ENCODE peak calls at places on chromosomes 5 and 9, in six cellular contexts. One of them, this sample, is unnamed.

GRCh38 chr9:131982683-131983239 is 96.9 kb downstream of the MED27 start:
- DNase-seq in OCI-LY7: no peak
- DNase-seq in IMR-90: peak
- DNase-seq in PC-3: no peak
- DNase-seq in H9: no peak
- DNase-seq in neuronal stem cell: no peak
- DNase-seq in this sample: no peak

GRCh38 chr5:112310746-112311145 is 108.3 kb downstream of the EPB41L4A start:
- DNase-seq in OCI-LY7: no peak
- DNase-seq in IMR-90: no peak
- DNase-seq in PC-3: no peak
- DNase-seq in H9: no peak
- DNase-seq in neuronal stem cell: no peak
- DNase-seq in this sample: no peak

GRCh38 chr5:132272341-132273210 is 15.1 kb downstream of the PDLIM4 start:
- DNase-seq in OCI-LY7: peak
- DNase-seq in IMR-90: peak
- DNase-seq in PC-3: peak
- DNase-seq in H9: peak
- DNase-seq in neuronal stem cell: peak
- DNase-seq in this sample: peak

GRCh38 chr9:32566770-32567169 is 6.2 kb downstream of the NDUFB6 start:
- DNase-seq in OCI-LY7: no peak
- DNase-seq in IMR-90: no peak
- DNase-seq in PC-3: no peak
- DNase-seq in H9: no peak
- DNase-seq in neuronal stem cell: no peak
- DNase-seq in this sample: no peak

GRCh38 chr9:79682076-79682736 is 110.4 kb downstream of the TLE4 start:
- DNase-seq in OCI-LY7: no peak
- DNase-seq in IMR-90: peak
- DNase-seq in PC-3: no peak
- DNase-seq in H9: no peak
- DNase-seq in neuronal stem cell: no peak
- DNase-seq in this sample: no peak

GRCh38 chr9:9942764-9943424 is 669.9 kb downstream of the PTPRD start:
- DNase-seq in OCI-LY7: peak
- DNase-seq in IMR-90: peak
- DNase-seq in PC-3: peak
- DNase-seq in H9: peak
- DNase-seq in neuronal stem cell: peak
- DNase-seq in this sample: peak

GRCh38 chr5:169426674-169427250 is 125.8 kb upstream of the SLIT3 start:
- DNase-seq in OCI-LY7: no peak
- DNase-seq in IMR-90: no peak
- DNase-seq in PC-3: no peak
- DNase-seq in H9: peak
- DNase-seq in neuronal stem cell: no peak
- DNase-seq in this sample: no peak

GRCh38 chr9:113350338-113350672 is 964 bp downstream of the BSPRY start:
- DNase-seq in OCI-LY7: no peak
- DNase-seq in IMR-90: no peak
- DNase-seq in PC-3: no peak
- DNase-seq in H9: no peak
- DNase-seq in neuronal stem cell: no peak
- DNase-seq in this sample: no peak

GRCh38 chr5:34898258-34898895 is 16.9 kb downstream of the RAD1 start:
- DNase-seq in OCI-LY7: peak
- DNase-seq in IMR-90: peak
- DNase-seq in PC-3: peak
- DNase-seq in H9: peak
- DNase-seq in neuronal stem cell: peak
- DNase-seq in this sample: peak

GRCh38 chr5:172872997-172873491 is 39.0 kb downstream of the ERGIC1 start:
- DNase-seq in OCI-LY7: no peak
- DNase-seq in IMR-90: peak
- DNase-seq in PC-3: no peak
- DNase-seq in H9: no peak
- DNase-seq in neuronal stem cell: no peak
- DNase-seq in this sample: no peak

DNA sequence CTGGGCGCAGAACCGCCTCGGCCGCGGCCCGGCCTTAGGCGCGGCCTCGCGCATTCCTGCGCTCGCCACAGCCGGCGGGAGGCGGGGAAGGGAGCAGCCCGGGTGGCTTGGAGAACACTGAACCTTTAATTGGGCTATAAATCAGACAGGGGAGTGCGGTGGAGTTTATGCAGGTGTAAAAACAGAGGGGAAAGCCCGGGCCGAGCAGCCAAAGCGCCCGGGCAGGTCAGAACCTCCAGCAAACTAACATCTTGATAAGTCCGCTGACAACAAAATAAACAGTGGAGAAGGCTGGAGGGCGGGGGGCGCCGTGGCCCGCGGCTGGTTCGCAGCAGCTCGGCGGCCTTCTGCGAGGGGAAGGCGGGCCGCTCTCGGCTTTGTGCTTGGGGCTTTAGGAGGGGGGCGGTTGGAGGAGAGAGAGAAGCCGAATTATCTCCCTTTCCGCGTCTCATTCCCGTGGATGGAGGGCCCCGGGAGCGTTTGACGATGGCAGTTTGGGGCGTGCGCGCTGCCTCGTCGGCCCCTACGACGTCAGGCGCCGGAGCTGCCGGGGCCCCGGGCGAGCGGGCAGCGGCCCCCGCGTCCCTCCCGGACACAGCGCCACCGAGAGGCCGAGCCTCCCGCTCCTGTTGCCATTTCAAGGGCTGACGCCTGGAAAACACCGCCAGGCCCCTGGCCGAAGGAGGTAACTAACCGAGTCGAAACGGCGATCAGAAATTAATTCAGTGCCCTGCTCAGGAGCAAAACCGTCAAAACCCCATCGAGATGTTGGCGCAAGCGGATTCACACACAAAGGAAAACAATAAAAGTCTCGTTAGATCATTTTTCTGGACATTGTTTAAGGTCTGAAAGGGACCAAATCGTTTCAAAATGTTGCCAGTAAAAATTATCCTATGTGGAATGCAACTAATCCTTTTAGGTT is 11.2 kb downstream of the FOXD1 start:
- DNase-seq in OCI-LY7: no peak
- DNase-seq in IMR-90: peak
- DNase-seq in PC-3: peak
- DNase-seq in H9: peak
- DNase-seq in neuronal stem cell: no peak
- DNase-seq in this sample: no peak
- H2AFZ ChIP-seq in OCI-LY7: no peak
- H2AFZ ChIP-seq in IMR-90: peak
- H2AFZ ChIP-seq in PC-3: peak
- H2AFZ ChIP-seq in H9: no peak
- H2AFZ ChIP-seq in neuronal stem cell: peak
- H2AFZ ChIP-seq in this sample: no peak

DNA sequence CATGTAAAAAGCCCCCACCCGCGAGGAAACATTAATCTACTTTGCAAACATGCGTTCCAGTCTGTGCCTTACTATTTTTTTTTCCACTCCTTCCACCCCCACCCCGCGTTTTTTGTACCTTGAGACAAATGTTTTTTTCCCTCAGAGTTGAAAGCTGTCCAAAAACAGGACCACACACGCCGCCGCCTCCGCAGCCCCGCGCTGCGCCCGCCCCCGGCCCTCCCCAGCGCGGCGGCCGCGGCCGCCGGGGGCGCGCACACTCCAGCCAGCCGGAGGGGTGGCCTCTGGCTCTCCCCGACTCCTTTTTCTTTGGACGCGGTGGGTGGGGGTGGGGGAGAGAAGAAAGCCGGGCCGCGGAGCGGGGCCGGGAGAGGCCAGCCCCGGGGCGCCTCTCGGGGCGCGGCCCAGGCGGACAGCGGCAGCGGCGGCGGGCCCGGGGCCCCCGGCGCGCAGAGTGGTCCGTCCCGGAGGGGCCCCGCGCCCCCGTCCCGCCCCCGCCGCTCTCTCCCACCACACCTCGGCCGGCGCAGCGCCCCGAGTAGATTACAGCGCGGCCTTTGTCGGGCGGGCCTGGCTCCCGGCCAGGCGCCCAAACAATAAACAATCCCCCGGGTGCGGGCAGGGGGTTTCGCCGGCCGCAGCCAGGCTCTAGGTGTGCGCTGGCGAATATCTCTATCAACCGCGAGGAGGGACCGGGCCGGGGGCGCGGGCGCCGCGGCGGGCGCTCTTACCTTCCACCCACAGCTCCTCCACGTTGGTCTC is 10.9 kb downstream of the PTCH1 start:
- DNase-seq in OCI-LY7: peak
- DNase-seq in IMR-90: peak
- DNase-seq in PC-3: peak
- DNase-seq in H9: peak
- DNase-seq in neuronal stem cell: peak
- DNase-seq in this sample: peak
- H2AFZ ChIP-seq in OCI-LY7: peak
- H2AFZ ChIP-seq in IMR-90: peak
- H2AFZ ChIP-seq in PC-3: peak
- H2AFZ ChIP-seq in H9: no peak
- H2AFZ ChIP-seq in neuronal stem cell: no peak
- H2AFZ ChIP-seq in this sample: peak

DNA sequence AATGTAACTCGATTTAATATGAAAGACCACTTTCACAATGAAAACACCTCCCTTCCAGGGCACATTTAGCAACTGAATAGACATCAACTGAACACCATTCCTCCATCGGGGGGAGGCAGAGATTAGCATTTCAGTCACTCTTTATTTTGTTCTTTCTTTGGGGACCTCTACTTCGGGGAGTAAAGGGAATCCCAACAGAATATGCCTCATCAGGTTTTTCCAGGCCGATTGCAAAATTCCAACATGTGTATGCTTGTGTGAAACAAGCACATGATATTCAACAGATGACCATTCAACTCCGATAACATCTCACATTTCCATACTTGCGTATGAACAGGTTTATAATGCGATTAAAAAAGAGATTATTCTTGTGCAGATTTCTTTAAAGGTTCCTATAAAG is 124.2 kb upstream of the RETREG1 start:
- DNase-seq in OCI-LY7: no peak
- DNase-seq in IMR-90: peak
- DNase-seq in PC-3: no peak
- DNase-seq in H9: peak
- DNase-seq in neuronal stem cell: no peak
- DNase-seq in this sample: no peak
- H2AFZ ChIP-seq in OCI-LY7: no peak
- H2AFZ ChIP-seq in IMR-90: no peak
- H2AFZ ChIP-seq in PC-3: no peak
- H2AFZ ChIP-seq in H9: no peak
- H2AFZ ChIP-seq in neuronal stem cell: peak
- H2AFZ ChIP-seq in this sample: no peak

GRCh38 chr9:127862075-127863011 is 7.9 kb upstream of the ENG start:
- DNase-seq in OCI-LY7: peak
- DNase-seq in IMR-90: no peak
- DNase-seq in PC-3: no peak
- DNase-seq in H9: no peak
- DNase-seq in neuronal stem cell: no peak
- DNase-seq in this sample: no peak

GRCh38 chr9:127858041-127858512 is 3.6 kb upstream of the ENG start:
- DNase-seq in OCI-LY7: no peak
- DNase-seq in IMR-90: no peak
- DNase-seq in PC-3: no peak
- DNase-seq in H9: no peak
- DNase-seq in neuronal stem cell: no peak
- DNase-seq in this sample: no peak

GRCh38 chr9:127860779-127861178 is 6.3 kb upstream of the ENG start:
- DNase-seq in OCI-LY7: no peak
- DNase-seq in IMR-90: no peak
- DNase-seq in PC-3: no peak
- DNase-seq in H9: no peak
- DNase-seq in neuronal stem cell: no peak
- DNase-seq in this sample: no peak

GRCh38 chr9:127863179-127863578 is 8.7 kb upstream of the ENG start:
- DNase-seq in OCI-LY7: no peak
- DNase-seq in IMR-90: no peak
- DNase-seq in PC-3: no peak
- DNase-seq in H9: no peak
- DNase-seq in neuronal stem cell: no peak
- DNase-seq in this sample: no peak

DNA sequence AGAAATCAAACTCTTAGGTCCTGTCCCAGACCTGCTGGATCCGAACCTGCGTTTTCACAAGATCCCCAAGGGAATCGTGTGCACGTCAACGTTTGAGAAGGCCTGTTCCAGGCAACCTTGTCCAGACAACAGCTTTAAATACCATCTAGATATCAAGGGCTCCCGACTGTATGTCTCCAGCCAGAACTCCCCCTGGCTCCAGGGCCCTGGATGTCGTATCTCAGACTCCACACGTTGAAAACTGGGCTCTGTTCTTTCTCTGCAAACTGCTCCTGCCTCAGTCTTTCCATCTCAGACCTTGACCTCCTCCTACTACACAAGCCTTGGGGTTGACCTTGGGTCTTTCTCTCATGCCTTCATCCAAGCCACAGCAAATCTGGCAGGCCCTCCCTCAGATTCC is 5.8 kb upstream of the ENG start:
- DNase-seq in OCI-LY7: no peak
- DNase-seq in IMR-90: no peak
- DNase-seq in PC-3: no peak
- DNase-seq in H9: no peak
- DNase-seq in neuronal stem cell: no peak
- DNase-seq in this sample: no peak
- H2AFZ ChIP-seq in OCI-LY7: no peak
- H2AFZ ChIP-seq in IMR-90: peak
- H2AFZ ChIP-seq in PC-3: no peak
- H2AFZ ChIP-seq in H9: no peak
- H2AFZ ChIP-seq in neuronal stem cell: no peak
- H2AFZ ChIP-seq in this sample: no peak

GRCh38 chr5:136202800-136203199 is 9.8 kb upstream of the SMIM32 start:
- DNase-seq in OCI-LY7: no peak
- DNase-seq in IMR-90: no peak
- DNase-seq in PC-3: no peak
- DNase-seq in H9: peak
- DNase-seq in neuronal stem cell: peak
- DNase-seq in this sample: no peak
- H2AFZ ChIP-seq in OCI-LY7: no peak
- H2AFZ ChIP-seq in IMR-90: no peak
- H2AFZ ChIP-seq in PC-3: no peak
- H2AFZ ChIP-seq in H9: no peak
- H2AFZ ChIP-seq in neuronal stem cell: peak
- H2AFZ ChIP-seq in this sample: no peak

DNA sequence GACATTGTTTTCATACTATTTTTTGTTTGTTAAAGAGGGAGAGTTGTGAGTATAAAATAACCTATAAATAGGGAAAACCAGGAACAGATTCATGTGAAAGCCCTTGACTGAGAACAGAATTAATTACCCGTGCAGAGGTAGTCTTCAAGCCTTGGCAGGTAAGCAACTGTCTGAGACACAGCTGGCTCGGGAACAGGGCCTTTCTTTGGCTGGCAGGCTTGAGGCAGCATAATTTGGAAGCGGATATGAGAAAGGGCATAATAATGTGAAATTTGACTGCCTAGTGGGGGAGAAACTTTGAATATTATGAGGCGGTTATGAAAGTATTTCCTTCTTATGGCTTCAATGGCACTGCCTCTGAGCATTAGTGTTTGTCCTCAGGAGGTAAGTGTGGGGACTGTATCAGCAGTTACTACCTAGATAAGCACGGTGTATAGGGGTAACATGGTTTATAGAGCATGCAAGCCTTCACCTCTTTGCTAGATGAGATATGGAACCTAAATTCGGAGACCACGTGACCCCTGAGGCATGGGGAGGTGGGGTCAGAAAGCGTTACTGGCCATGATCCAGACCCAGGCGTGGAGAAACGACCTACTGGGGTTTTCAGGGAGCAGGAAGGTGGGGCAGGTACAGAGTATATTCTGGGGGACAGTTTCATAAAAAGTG is 210.2 kb upstream of the GAS1 start:
- DNase-seq in OCI-LY7: no peak
- DNase-seq in IMR-90: no peak
- DNase-seq in PC-3: no peak
- DNase-seq in H9: no peak
- DNase-seq in neuronal stem cell: no peak
- DNase-seq in this sample: no peak
- H2AFZ ChIP-seq in OCI-LY7: no peak
- H2AFZ ChIP-seq in IMR-90: no peak
- H2AFZ ChIP-seq in PC-3: no peak
- H2AFZ ChIP-seq in H9: no peak
- H2AFZ ChIP-seq in neuronal stem cell: no peak
- H2AFZ ChIP-seq in this sample: no peak